ENCODE peak calls at places on chromosomes 2 and 18, in five cellular contexts. D is left ventricle myocardium superior; O is stimulated activated effector memory CD8-positive, alpha-beta T cell treated with anti-CD3 and anti-CD28 coated beads, Interleukin-12 subunit alpha, Interleukin-12 subunit beta, amount 100 ng/mL, for 72 hours; I is left lung; Y is left colon. G is an unnamed sample.

GRCh38 chr2:128170776-128171175 is 79.8 kb downstream of the UGGT1 start:
- ATAC-seq in D (no peak), O (no peak), Y (no peak), I (no peak), G (no peak)

GRCh38 chr2:6054394-6054732 is 362.2 kb downstream of the SOX11 start:
- ATAC-seq in O (no peak), Y (no peak), D (no peak), I (no peak), G (no peak)

GRCh38 chr2:107657049-107657448 is 169.6 kb upstream of the RGPD4 start:
- ATAC-seq in D (no peak), Y (no peak), I (no peak), O (no peak), G (no peak)

GRCh38 chr2:197240713-197241050 is 69.9 kb downstream of the ANKRD44 start:
- ATAC-seq in O (no peak), I (no peak), D (no peak), Y (no peak), G (no peak)

GRCh38 chr2:108349571-108349928 is 28.2 kb upstream of the SULT1C4 start:
- ATAC-seq in D (no peak), I (no peak), Y (no peak), O (no peak), G (no peak)

GRCh38 chr18:24003903-24004640 is 10.5 kb upstream of the TTC39C start:
- ATAC-seq in O (no peak), I (peak; percentile 18), Y (peak; percentile 60), D (no peak), G (no peak)

GRCh38 chr2:97718942-97719341 is 5.6 kb downstream of the ZAP70 start:
- ATAC-seq in Y (no peak), O (peak; percentile 1), I (no peak), D (no peak), G (no peak)

GRCh38 chr2:177429688-177430325 is 37.2 kb downstream of the AGPS start:
- ATAC-seq in O (no peak), Y (no peak), D (no peak), I (peak; percentile 71), G (no peak)

GRCh38 chr18:21499997-21500396 is 100.5 kb downstream of the ESCO1 start:
- ATAC-seq in O (peak; percentile 26), D (no peak), I (no peak), Y (no peak), G (no peak)

GRCh38 chr2:15412309-15412708 is 148.8 kb downstream of the NBAS start:
- ATAC-seq in D (peak; percentile 67), O (no peak), I (no peak), Y (no peak), G (no peak)

GRCh38 chr2:11907178-11907577 is 160.7 kb downstream of the LPIN1 start:
- ATAC-seq in O (no peak), I (peak; percentile 45), D (peak; percentile 52), Y (no peak), G (no peak)

GRCh38 chr2:155600914-155601760 is 731.4 kb downstream of the NR4A2 start:
- ATAC-seq in I (no peak), Y (no peak), D (no peak), O (peak; percentile 37), G (no peak)

GRCh38 chr2:171139860-171140259 is 20.8 kb downstream of the TLK1 start:
- ATAC-seq in D (no peak), O (no peak), I (no peak), Y (no peak), G (no peak)

GRCh38 chr2:113672297-113672696 is 45.2 kb downstream of the RABL2A start:
- ATAC-seq in Y (no peak), I (no peak), O (no peak), D (no peak), G (no peak)

GRCh38 chr2:205700331-205701132 is 18.2 kb downstream of the NRP2 start:
- ATAC-seq in O (peak; percentile 33), Y (no peak), D (peak; percentile 68), I (peak; percentile 33), G (no peak)

GRCh38 chr2:203988540-203989264 is 52.1 kb downstream of the ICOS start:
- ATAC-seq in I (no peak), D (no peak), Y (no peak), O (peak; percentile 43), G (no peak)

GRCh38 chr2:127427376-127428056 is 9.3 kb downstream of the PROC start:
- ATAC-seq in I (no peak), O (no peak), Y (no peak), D (no peak), G (no peak)

GRCh38 chr2:70977605-70978205 is 725 bp upstream of the ANKRD53 start:
- ATAC-seq in I (peak; percentile 22), D (peak; percentile 5), Y (peak; percentile 23), O (peak; percentile 23), G (peak; percentile 67)

GRCh38 chr18:65215865-65216466 is 534.8 kb upstream of the CDH7 start:
- ATAC-seq in I (no peak), Y (no peak), D (no peak), O (no peak), G (no peak)